ENCODE peak calls at places on chromosome 12, in five cellular contexts. U, Q, D, V and F are unnamed samples.

GRCh38 chr12:52235822-52236291 is 2.8 kb downstream of the KRT7 start:
- DNase-seq in D (no peak), Q (no peak), V (no peak), U (no peak), F (no peak)

GRCh38 chr12:131525795-131526508 is 184.9 kb upstream of the SFSWAP start:
- DNase-seq in V (no peak), D (no peak), Q (no peak), U (no peak), F (no peak)

GRCh38 chr12:105053116-105053572 is 31.1 kb downstream of the ALDH1L2 start:
- DNase-seq in Q (peak; percentile 72), D (peak; percentile 73), U (peak; percentile 60), V (peak; percentile 21), F (peak; percentile 73)

GRCh38 chr12:93671044-93671443 is 6.1 kb upstream of the CRADD start:
- DNase-seq in Q (no peak), D (no peak), U (no peak), V (no peak), F (no peak)

GRCh38 chr12:32679910-32680217 is 763 bp downstream of the DNM1L start:
- DNase-seq in V (no peak), U (no peak), Q (no peak), D (no peak), F (no peak)

GRCh38 chr12:46407360-46407759 is 34.8 kb upstream of the SLC38A2 start:
- DNase-seq in V (no peak), U (no peak), D (no peak), Q (no peak), F (no peak)

GRCh38 chr12:110355080-110355479 is 48.4 kb downstream of the ANAPC7 start:
- DNase-seq in U (no peak), D (no peak), Q (peak; percentile 31), V (no peak), F (peak; percentile 19)

GRCh38 chr12:22505826-22506225 is 38.5 kb downstream of the C2CD5 start:
- DNase-seq in Q (no peak), U (no peak), D (no peak), V (no peak), F (no peak)

GRCh38 chr12:9340422-9341259 is 132.4 kb upstream of the PZP start:
- DNase-seq in U (no peak), Q (peak; percentile 81), V (no peak), D (no peak), F (no peak)